ENCODE peak calls at places on chromosomes 4 and X, in six cellular contexts. X, G, J, D, F and E are unnamed samples.

GRCh38 chr4:73019462-73020047 is 50.0 kb downstream of the COX18 start:
- DNase-seq in X (no peak), G (peak; percentile 1), J (peak; percentile 18), D (no peak), F (peak; percentile 61), E (no peak)

GRCh38 chrX:102950908-102951866 is 14.1 kb downstream of the RAB40AL start:
- DNase-seq in X (peak; percentile 74), G (peak; percentile 33), J (peak; percentile 48), D (peak; percentile 43), F (peak; percentile 16), E (peak; percentile 63)

GRCh38 chr4:158722291-158722916 is 792 bp downstream of the PPID start:
- DNase-seq in X (peak; percentile 26), G (no peak), J (peak; percentile 35), D (no peak), F (peak; percentile 6), E (peak; percentile 46)

GRCh38 chr4:3328814-3329663 is 36.2 kb downstream of the RGS12 start:
- DNase-seq in X (no peak), G (no peak), J (no peak), D (no peak), F (no peak), E (no peak)

GRCh38 chr4:184163813-184164212 is 53.9 kb downstream of the ENPP6 start:
- DNase-seq in X (peak; percentile 80), G (no peak), J (peak; percentile 41), D (peak; percentile 57), F (peak; percentile 23), E (peak; percentile 33)

GRCh38 chrX:103817502-103817901 is 14.6 kb downstream of the RAB9B start:
- DNase-seq in X (no peak), G (peak; percentile 30), J (peak; percentile 38), D (no peak), F (peak; percentile 71), E (peak; percentile 41)

GRCh38 chr4:8038702-8039251 is 99.1 kb upstream of the AFAP1 start:
- DNase-seq in X (no peak), G (no peak), J (no peak), D (no peak), F (no peak), E (no peak)

GRCh38 chr4:80113615-80114014 is 40.6 kb upstream of the ANTXR2 start:
- DNase-seq in X (no peak), G (no peak), J (no peak), D (no peak), F (no peak), E (no peak)

GRCh38 chr4:141807501-141807900 is 171.1 kb downstream of the IL15 start:
- DNase-seq in X (no peak), G (no peak), J (no peak), D (no peak), F (no peak), E (no peak)

GRCh38 chr4:94559351-94559806 is 107.6 kb downstream of the PDLIM5 start:
- DNase-seq in X (no peak), G (no peak), J (no peak), D (no peak), F (no peak), E (no peak)

GRCh38 chr4:185534850-185535761 is at the start of gene PDLIM3:
- DNase-seq in X (peak; percentile 74), G (no peak), J (no peak), D (peak; percentile 42), F (no peak), E (peak; percentile 36)

GRCh38 chr4:40662962-40663604 is 33.4 kb upstream of the RBM47 start:
- DNase-seq in X (no peak), G (no peak), J (peak; percentile 82), D (peak; percentile 49), F (no peak), E (no peak)

GRCh38 chrX:10447577-10448214 is 172.7 kb downstream of the MID1 start:
- DNase-seq in X (no peak), G (no peak), J (peak; percentile 17), D (no peak), F (no peak), E (no peak)

GRCh38 chr4:103046416-103047290 is 27.1 kb upstream of the SLC9B1 start:
- DNase-seq in X (peak; percentile 41), G (peak; percentile 47), J (peak; percentile 50), D (no peak), F (peak; percentile 72), E (peak; percentile 22)

GRCh38 chr4:11628093-11628725 is 199.5 kb upstream of the HS3ST1 start:
- DNase-seq in X (no peak), G (no peak), J (no peak), D (no peak), F (no peak), E (no peak)
- H3K4me1 ChIP-seq in X (no peaks in the 10 kb centered on the region), G (no peaks in the 10 kb centered on the region), J (peaks cover 27% of the 10 kb centered on the region), D (no peaks in the 10 kb centered on the region), F (no peaks in the 10 kb centered on the region), E (no peaks in the 10 kb centered on the region)

DNA sequence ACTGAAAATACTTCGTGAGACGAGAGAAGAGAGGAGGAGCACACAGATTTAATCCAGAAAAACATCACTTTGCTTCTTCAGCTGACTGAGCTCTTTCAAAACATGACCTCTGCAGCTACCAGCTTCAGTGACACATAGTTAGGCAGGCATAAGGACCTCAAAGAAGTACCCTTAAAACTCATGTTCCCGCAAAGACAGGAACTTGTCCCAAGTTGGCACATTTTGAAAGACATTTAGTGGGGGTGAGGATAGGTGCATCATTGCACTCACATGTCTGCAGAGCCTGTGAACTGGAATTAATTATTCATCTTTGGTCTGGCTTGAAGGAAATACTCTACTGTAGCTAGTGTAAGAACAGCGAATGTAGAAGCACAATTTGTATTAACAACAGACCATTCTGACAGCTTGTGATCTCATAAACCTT is 221.8 kb downstream of the MGST2 start:
- DNase-seq in X (no peak), G (no peak), J (no peak), D (no peak), F (no peak), E (no peak)
- H3K4me1 ChIP-seq in X (no peaks in the 10 kb centered on the region), G (no peaks in the 10 kb centered on the region), J (peaks cover 27% of the 10 kb centered on the region), D (peaks cover 5% of the 10 kb centered on the region), F (no peaks in the 10 kb centered on the region), E (no peaks in the 10 kb centered on the region)

GRCh38 chrX:1529756-1530155 is 7.2 kb downstream of the P2RY8 start:
- DNase-seq in X (no peak), G (no peak), J (no peak), D (no peak), F (no peak), E (no peak)

GRCh38 chrX:1527457-1527856 is 9.5 kb downstream of the P2RY8 start:
- DNase-seq in X (no peak), G (no peak), J (no peak), D (no peak), F (no peak), E (no peak)

GRCh38 chrX:1529328-1529727 is 7.7 kb downstream of the P2RY8 start:
- DNase-seq in X (no peak), G (no peak), J (no peak), D (no peak), F (no peak), E (no peak)

GRCh38 chrX:1528884-1529203 is 8.1 kb downstream of the P2RY8 start:
- DNase-seq in X (no peak), G (no peak), J (no peak), D (no peak), F (no peak), E (no peak)

GRCh38 chrX:1528186-1528883 is 8.7 kb downstream of the P2RY8 start:
- DNase-seq in X (no peak), G (no peak), J (no peak), D (no peak), F (no peak), E (no peak)
- H3K4me1 ChIP-seq in X (no peaks in the 10 kb centered on the region), G (peaks cover 64% of the 10 kb centered on the region), J (no peaks in the 10 kb centered on the region), D (no peaks in the 10 kb centered on the region), F (peaks cover 19% of the 10 kb centered on the region), E (no peaks in the 10 kb centered on the region)

DNA sequence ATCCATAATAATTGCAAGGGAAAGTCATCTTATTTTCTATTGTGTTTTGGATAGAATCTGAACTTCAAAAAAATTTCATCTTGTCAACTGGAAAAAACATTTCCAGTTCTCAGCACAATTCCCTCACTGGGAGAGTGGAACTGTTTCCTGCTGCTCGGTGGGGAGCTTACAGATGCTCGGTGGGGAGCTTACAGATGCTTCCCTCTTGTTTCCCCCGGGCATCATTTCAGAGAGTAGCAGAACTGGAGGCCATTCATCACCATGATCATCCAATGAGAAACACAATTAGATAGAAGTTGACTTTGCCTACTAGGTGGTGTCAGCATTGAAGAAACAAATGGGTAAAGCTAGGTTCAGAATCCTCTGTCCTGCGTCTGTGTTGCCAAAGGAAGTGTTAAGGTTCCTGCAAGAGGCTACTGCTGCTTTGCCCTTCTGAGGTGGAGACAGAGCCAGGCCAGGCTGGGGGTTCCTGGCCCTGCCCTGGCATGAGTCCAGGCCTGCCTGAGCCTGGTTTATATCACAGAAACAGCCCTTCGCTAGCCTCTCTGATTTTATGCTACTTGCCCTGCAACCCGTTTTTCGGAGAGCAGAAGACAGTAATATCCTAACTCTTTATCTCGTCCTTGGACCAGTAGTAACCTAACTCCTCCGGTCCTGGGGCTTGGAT is 70.6 kb downstream of the TAPT1 start:
- DNase-seq in X (no peak), G (no peak), J (no peak), D (no peak), F (no peak), E (no peak)
- H3K4me1 ChIP-seq in X (no peaks in the 10 kb centered on the region), G (no peaks in the 10 kb centered on the region), J (no peaks in the 10 kb centered on the region), D (peaks cover 7% of the 10 kb centered on the region), F (no peaks in the 10 kb centered on the region), E (peaks cover 4% of the 10 kb centered on the region)

GRCh38 chrX:122440832-122441231 is 743.2 kb upstream of the GRIA3 start:
- DNase-seq in X (no peak), G (no peak), J (no peak), D (no peak), F (no peak), E (no peak)

GRCh38 chrX:122439836-122440235 is 744.2 kb upstream of the GRIA3 start:
- DNase-seq in X (no peak), G (no peak), J (no peak), D (no peak), F (no peak), E (no peak)

DNA sequence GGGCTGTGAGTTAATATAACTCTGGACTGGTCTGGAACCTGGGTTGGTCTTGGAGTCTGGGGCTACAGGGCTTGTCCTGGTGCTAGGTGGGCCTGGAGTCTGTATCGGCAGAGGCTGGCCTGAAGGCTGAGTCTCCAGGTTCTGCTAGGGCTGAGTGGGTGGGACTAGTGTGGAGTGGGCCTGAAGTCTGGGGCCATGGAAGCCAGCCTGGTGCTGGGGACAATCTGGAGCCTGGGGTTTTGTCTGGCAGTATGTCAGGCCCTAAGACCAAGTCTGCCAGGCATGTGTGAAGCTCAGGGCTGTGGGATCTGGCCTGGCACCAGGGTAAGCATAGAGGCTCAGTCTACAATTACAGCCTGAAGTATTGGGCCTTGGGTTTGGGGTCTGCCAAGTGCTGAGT is 742.6 kb upstream of the GRIA3 start:
- DNase-seq in X (no peak), G (no peak), J (no peak), D (no peak), F (no peak), E (no peak)
- H3K4me1 ChIP-seq in X (no peaks in the 10 kb centered on the region), G (no peaks in the 10 kb centered on the region), J (no peaks in the 10 kb centered on the region), D (no peaks in the 10 kb centered on the region), F (no peaks in the 10 kb centered on the region), E (no peaks in the 10 kb centered on the region)